ENCODE peak calls at places on chromosomes 13 and 19, in eight cellular contexts. V is hepatocyte, S is HepG2, L is mesendoderm, O is IMR-90, B is neural progenitor cell, A is H9, E is mesenchymal stem cell. M is an unnamed sample.

GRCh38 chr13:97429681-97430081 is 4.3 kb upstream of the RAP2A start:
- DNase-seq in V (no peak), S (no peak), L (no peak), O (peak), B (no peak), A (no peak), E (no peak), M (peak)

GRCh38 chr19:10800488-10800887 is 35.5 kb downstream of the TMED1 start:
- DNase-seq in V (no peak), S (no peak), L (no peak), O (peak), B (no peak), A (no peak), E (no peak), M (no peak)

GRCh38 chr19:15332311-15332996 is at the start of gene BRD4:
- DNase-seq in V (peak), S (no peak), L (peak), O (peak), B (peak), A (peak), E (peak), M (peak)

GRCh38 chr19:33488826-33489225 is 32.8 kb downstream of the PEPD start:
- DNase-seq in V (no peak), S (no peak), L (no peak), O (no peak), B (no peak), A (no peak), E (no peak), M (no peak)

GRCh38 chr13:113445791-113446487 is 7.3 kb downstream of the ADPRHL1 start:
- DNase-seq in V (no peak), S (no peak), L (no peak), O (no peak), B (no peak), A (no peak), E (no peak), M (no peak)

GRCh38 chr13:41193919-41194824 is at the start of gene KBTBD7:
- DNase-seq in V (peak), S (peak), L (peak), O (peak), B (peak), A (peak), E (peak), M (peak)

GRCh38 chr13:66933994-66934393 is 296.1 kb downstream of the PCDH9 start:
- DNase-seq in V (no peak), S (no peak), L (no peak), O (peak), B (no peak), A (no peak), E (peak), M (peak)

GRCh38 chr13:44578064-44578394 is 1.9 kb upstream of the TSC22D1 start:
- DNase-seq in V (no peak), S (no peak), L (peak), O (no peak), B (no peak), A (no peak), E (no peak), M (peak)

GRCh38 chr13:114264886-114265611 is 16.4 kb upstream of the UPF3A start:
- DNase-seq in V (no peak), S (no peak), L (no peak), O (peak), B (no peak), A (no peak), E (no peak), M (peak)

GRCh38 chr13:113918981-113919646 is 54.8 kb downstream of the C13orf46 start:
- DNase-seq in V (no peak), S (no peak), L (no peak), O (no peak), B (no peak), A (peak), E (no peak), M (no peak)

GRCh38 chr19:49831592-49831991 is 13.5 kb downstream of the MED25 start:
- DNase-seq in V (no peak), S (no peak), L (no peak), O (no peak), B (no peak), A (no peak), E (no peak), M (no peak)

DNA sequence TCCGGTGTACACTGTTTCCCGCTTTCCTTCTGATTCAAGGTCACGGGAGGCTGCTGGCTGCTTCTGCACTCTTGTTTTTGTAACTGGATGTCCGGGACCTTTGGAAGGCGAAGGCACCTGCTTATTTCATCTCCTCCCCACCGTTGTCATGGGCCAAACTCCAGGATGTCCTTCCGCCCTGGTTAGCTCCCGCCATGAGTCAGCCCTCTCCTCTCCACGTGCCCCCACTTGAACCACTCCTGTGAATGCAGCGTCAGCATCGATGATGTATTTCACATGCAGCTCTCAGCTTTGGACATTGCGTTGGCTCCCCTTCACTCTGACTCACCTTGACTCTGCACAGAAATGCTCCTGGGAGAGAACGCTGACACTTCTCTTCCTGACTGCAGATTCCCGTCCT is 5.5 kb upstream of the GALP start:
- DNase-seq in V (peak), S (peak), L (no peak), O (peak), B (no peak), A (no peak), E (peak), M (peak)
- H3K4me2 ChIP-seq in V (no peak), S (peak), L (no peak), O (no peak), B (no peak), A (no peak), E (no peak), M (no peak)

GRCh38 chr19:38012944-38013343 is 105.9 kb downstream of the SIPA1L3 start:
- DNase-seq in V (no peak), S (no peak), L (no peak), O (no peak), B (no peak), A (no peak), E (no peak), M (no peak)

GRCh38 chr19:38015771-38016170 is 108.8 kb downstream of the SIPA1L3 start:
- DNase-seq in V (no peak), S (no peak), L (no peak), O (no peak), B (no peak), A (no peak), E (no peak), M (no peak)

GRCh38 chr19:38013913-38014575 is 107.0 kb downstream of the SIPA1L3 start:
- DNase-seq in V (no peak), S (no peak), L (no peak), O (no peak), B (no peak), A (no peak), E (no peak), M (no peak)

GRCh38 chr19:38017504-38018150 is 110.6 kb downstream of the SIPA1L3 start:
- DNase-seq in V (no peak), S (no peak), L (no peak), O (no peak), B (no peak), A (no peak), E (no peak), M (no peak)

DNA sequence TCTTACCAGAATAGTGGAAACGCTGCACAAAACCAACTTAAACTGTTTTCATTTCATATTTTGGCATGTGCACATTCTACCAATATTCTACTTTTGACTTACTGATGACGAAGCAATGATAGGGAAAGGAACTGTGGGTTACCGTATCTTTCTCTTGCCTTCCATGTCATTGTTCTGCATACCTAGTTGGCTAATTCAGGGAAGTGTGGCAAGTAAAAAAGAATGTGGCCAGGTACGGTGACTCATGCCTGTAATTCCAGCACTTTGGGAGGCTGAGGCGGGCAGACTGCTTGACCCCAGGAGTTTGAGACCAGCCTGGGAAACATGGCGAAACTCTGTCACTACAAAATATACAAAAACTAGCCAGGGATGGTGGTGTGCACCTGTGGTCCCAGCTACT is 108.2 kb downstream of the SIPA1L3 start:
- DNase-seq in V (no peak), S (no peak), L (peak), O (no peak), B (no peak), A (no peak), E (no peak), M (no peak)
- H3K4me2 ChIP-seq in V (no peak), S (no peak), L (no peak), O (no peak), B (no peak), A (no peak), E (no peak), M (no peak)

GRCh38 chr13:48574036-48574796 is 41.3 kb upstream of the RCBTB2 start:
- DNase-seq in V (no peak), S (no peak), L (no peak), O (no peak), B (no peak), A (no peak), E (no peak), M (no peak)
- H3K4me2 ChIP-seq in V (no peak), S (no peak), L (no peak), O (no peak), B (no peak), A (no peak), E (no peak), M (no peak)

DNA sequence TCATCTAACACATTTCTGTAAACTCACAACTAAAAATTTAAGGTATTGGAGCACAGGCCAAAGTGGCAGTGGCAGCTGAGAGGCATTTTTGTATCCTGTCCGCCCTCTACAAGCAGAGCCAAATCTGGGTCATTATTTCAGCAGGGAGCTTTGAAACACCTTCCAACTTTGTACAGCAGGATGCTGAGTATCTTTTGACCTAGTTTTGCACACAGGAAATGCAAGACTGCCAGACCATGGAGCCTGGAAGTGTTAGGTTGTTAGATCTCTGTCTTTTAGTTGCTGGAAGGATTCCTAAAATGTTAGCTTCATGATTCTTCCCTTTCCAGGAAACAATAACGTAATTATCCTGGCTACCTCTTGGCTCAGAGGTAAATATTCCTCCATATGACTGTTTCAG is 148.6 kb upstream of the ATXN8OS start:
- DNase-seq in V (no peak), S (no peak), L (peak), O (no peak), B (no peak), A (no peak), E (peak), M (no peak)
- H3K4me2 ChIP-seq in V (peak), S (no peak), L (no peak), O (no peak), B (no peak), A (no peak), E (no peak), M (no peak)

GRCh38 chr19:4993683-4994082 is 24.8 kb downstream of the KDM4B start:
- DNase-seq in V (no peak), S (no peak), L (no peak), O (no peak), B (no peak), A (no peak), E (no peak), M (no peak)
- H3K4me2 ChIP-seq in V (no peak), S (no peak), L (no peak), O (no peak), B (no peak), A (no peak), E (no peak), M (no peak)

DNA sequence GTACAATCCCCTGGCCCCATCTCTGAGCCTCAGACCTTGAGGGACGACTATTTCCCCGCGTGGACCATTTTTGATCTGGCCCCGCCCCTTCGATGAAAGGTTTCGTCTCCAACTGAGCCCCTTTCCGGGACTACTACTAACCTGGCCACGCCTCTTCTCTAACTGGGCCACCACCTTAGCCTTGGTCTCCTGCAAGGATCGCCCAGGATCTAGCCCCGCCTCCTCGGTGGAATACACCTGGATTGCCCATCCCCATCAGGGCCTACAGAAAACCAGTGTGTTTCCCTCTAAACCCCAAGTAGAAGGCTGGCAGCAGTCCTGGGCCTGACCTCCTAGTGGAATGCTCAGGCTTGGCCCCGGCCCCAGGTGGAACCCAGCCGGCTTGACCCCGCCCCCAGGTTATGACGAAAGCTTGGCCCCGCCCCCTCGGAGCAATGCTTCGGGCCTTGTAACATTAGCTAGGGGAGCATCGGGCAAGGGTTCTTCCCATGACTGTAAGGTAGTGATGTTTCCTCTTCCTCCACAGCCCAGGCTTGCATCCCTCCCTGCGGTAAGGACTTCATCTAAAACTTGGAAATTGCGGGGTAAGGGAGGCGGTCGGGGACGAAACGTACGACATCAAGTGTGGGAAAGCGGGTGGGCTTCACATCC is 9.1 kb downstream of the SPACA6 start:
- DNase-seq in V (peak), S (no peak), L (peak), O (peak), B (peak), A (peak), E (peak), M (peak)
- H3K4me2 ChIP-seq in V (peak), S (no peak), L (peak), O (no peak), B (peak), A (peak), E (no peak), M (no peak)

GRCh38 chr19:55119053-55119452 is 1.6 kb upstream of the PPP1R12C start:
- DNase-seq in V (no peak), S (no peak), L (no peak), O (no peak), B (no peak), A (no peak), E (peak), M (no peak)
- H3K4me2 ChIP-seq in V (peak), S (no peak), L (peak), O (no peak), B (peak), A (peak), E (no peak), M (no peak)

M was measured in GM23248.